ENCODE peak calls at places on chromosomes 13 and 19, in four cellular contexts. P is uterus, L is astrocyte, I is cardiac septum. C is an unnamed sample.
A peak's percentile ranks its signal among the peaks of the same experiment; 100 is the strongest.

GRCh38 chr13:75480691-75481175 is 1.2 kb downstream of the TBC1D4 start:
- DNase-seq in P (peak; percentile 31), I (no peak), L (peak; percentile 50), C (peak; percentile 56)

GRCh38 chr13:48214519-48215121 is 18.4 kb upstream of the ITM2B start:
- DNase-seq in I (no peak), P (no peak), L (no peak), C (no peak)

GRCh38 chr19:35609881-35610353 is 2.6 kb upstream of the HAUS5 start:
- DNase-seq in P (no peak), L (no peak), I (no peak), C (no peak)

GRCh38 chr13:77896977-77897376 is 21.7 kb downstream of the EDNRB start:
- DNase-seq in I (no peak), P (no peak), L (no peak), C (no peak)

GRCh38 chr19:16259385-16260159 is 61.9 kb downstream of the AP1M1 start:
- DNase-seq in I (no peak), L (no peak), P (no peak), C (no peak)

GRCh38 chr13:92896842-92897241 is 329.8 kb upstream of the GPC6 start:
- DNase-seq in I (no peak), P (no peak), L (peak; percentile 24), C (no peak)

GRCh38 chr13:32829676-32830091 is 186.5 kb upstream of the KL start:
- DNase-seq in P (no peak), I (no peak), L (peak; percentile 71), C (no peak)

GRCh38 chr19:29675120-29675649 is 9.9 kb downstream of the PLEKHF1 start:
- DNase-seq in P (no peak), L (no peak), I (no peak), C (no peak)

GRCh38 chr19:36686365-36687213 is 823 bp upstream of the ZNF567 start:
- DNase-seq in P (peak; percentile 17), L (peak; percentile 2), I (no peak), C (no peak)

GRCh38 chr19:38093154-38093553 is 130.9 kb downstream of the DPF1 start:
- DNase-seq in L (no peak), I (no peak), P (no peak), C (no peak)

GRCh38 chr13:36907266-36907665 is 12.8 kb downstream of the SMAD9 start:
- DNase-seq in I (no peak), P (no peak), L (no peak), C (no peak)

GRCh38 chr19:30122431-30122830 is 180.4 kb downstream of the URI1 start:
- DNase-seq in I (no peak), P (no peak), L (no peak), C (no peak)

GRCh38 chr13:48400820-48401219 is 12.1 kb downstream of the LPAR6 start:
- DNase-seq in I (no peak), P (no peak), L (peak; percentile 71), C (no peak)

GRCh38 chr19:16371540-16371986 is 46.9 kb downstream of the KLF2 start:
- DNase-seq in I (peak; percentile 90), P (no peak), L (no peak), C (peak; percentile 78)

GRCh38 chr13:23993439-23993980 is 96.2 kb upstream of the C1QTNF9B start:
- DNase-seq in P (no peak), I (no peak), L (peak; percentile 73), C (no peak)

GRCh38 chr19:45515081-45515624 is 7.9 kb downstream of the VASP start:
- DNase-seq in L (no peak), P (no peak), I (peak; percentile 92), C (peak; percentile 48)

GRCh38 chr19:1860133-1860775 is 3.1 kb downstream of the KLF16 start:
- DNase-seq in I (no peak), P (peak; percentile 72), L (peak; percentile 63), C (peak; percentile 79)

GRCh38 chr13:92573467-92574057 is 653.0 kb upstream of the GPC6 start:
- DNase-seq in L (peak; percentile 10), I (no peak), P (no peak), C (no peak)

GRCh38 chr19:10270180-10270615 is 722 bp upstream of the ICAM1 start:
- DNase-seq in L (no peak), P (peak; percentile 40), I (peak; percentile 93), C (peak; percentile 79)

GRCh38 chr13:99086869-99087129 is 108.9 kb upstream of the DOCK9 start:
- DNase-seq in L (peak; percentile 18), I (no peak), P (no peak), C (peak; percentile 54)

GRCh38 chr19:36060430-36060829 is 5.7 kb downstream of the WDR62 start:
- DNase-seq in L (peak; percentile 28), P (peak; percentile 35), I (no peak), C (peak; percentile 35)